ENCODE peak calls at places on chromosomes 16 and 17, in ten cellular contexts. P is effector CD4-positive, alpha-beta T cell; G is T47D; Z is RPMI7951; U is stimulated activated naive CD8-positive, alpha-beta T cell treated with anti-CD3 and anti-CD28 coated beads, Interleukin-15, amount 100 ng/mL, for 72 hours; N is BJ; E is EH; W is sciatic nerve; L is ovary; O is cardiac fibroblast. C is an unnamed sample.

GRCh38 chr16:78428193-78428592 is 328.7 kb downstream of the WWOX start:
- DNase-seq in P (no peak), G (no peak), Z (no peak), U (no peak), N (no peak), E (no peak), W (no peak), L (no peak), O (no peak), C (no peak)

GRCh38 chr16:68823401-68823800 is 19.9 kb upstream of the TANGO6 start:
- DNase-seq in P (no peak), G (no peak), Z (peak), U (no peak), N (peak), E (peak), W (no peak), L (no peak), O (peak), C (peak)

GRCh38 chr16:8863594-8864424 is 5.0 kb downstream of the CARHSP1 start:
- DNase-seq in P (no peak), G (peak), Z (no peak), U (no peak), N (no peak), E (peak), W (peak), L (no peak), O (no peak), C (no peak)

GRCh38 chr16:12296406-12296805 is 319.9 kb downstream of the SNX29 start:
- DNase-seq in P (no peak), G (no peak), Z (no peak), U (no peak), N (no peak), E (no peak), W (no peak), L (no peak), O (no peak), C (no peak)

GRCh38 chr17:73261952-73262675 is 434 bp upstream of the CPSF4L start:
- DNase-seq in P (no peak), G (peak), Z (peak), U (no peak), N (no peak), E (no peak), W (no peak), L (no peak), O (no peak), C (no peak)

GRCh38 chr16:27321013-27321960 is 7.5 kb downstream of the IL4R start:
- DNase-seq in P (no peak), G (no peak), Z (peak), U (no peak), N (no peak), E (peak), W (peak), L (no peak), O (peak), C (peak)

GRCh38 chr17:44601574-44602372 is 44.5 kb downstream of the FZD2 start:
- DNase-seq in P (no peak), G (no peak), Z (no peak), U (no peak), N (no peak), E (peak), W (no peak), L (no peak), O (no peak), C (peak)

GRCh38 chr17:58335061-58335731 is 6.6 kb upstream of the TSPOAP1 start:
- DNase-seq in P (no peak), G (no peak), Z (no peak), U (peak), N (no peak), E (no peak), W (no peak), L (no peak), O (no peak), C (no peak)

GRCh38 chr17:76142044-76143041 is 1.3 kb upstream of the FOXJ1 start:
- DNase-seq in P (no peak), G (no peak), Z (no peak), U (no peak), N (no peak), E (no peak), W (peak), L (no peak), O (no peak), C (no peak)

GRCh38 chr17:67421869-67422273 is 44.8 kb downstream of the PITPNC1 start:
- DNase-seq in P (peak), G (peak), Z (peak), U (peak), N (peak), E (peak), W (no peak), L (no peak), O (peak), C (peak)

GRCh38 chr16:48542020-48542473 is 67.9 kb downstream of the N4BP1 start:
- DNase-seq in P (no peak), G (peak), Z (peak), U (no peak), N (no peak), E (peak), W (peak), L (peak), O (peak), C (peak)

GRCh38 chr17:13589658-13590057 is 12.1 kb downstream of the HS3ST3A1 start:
- DNase-seq in P (no peak), G (peak), Z (no peak), U (no peak), N (no peak), E (no peak), W (no peak), L (no peak), O (no peak), C (peak)

GRCh38 chr16:73095142-73095791 is 47.3 kb upstream of the ZFHX3 start:
- DNase-seq in P (no peak), G (no peak), Z (no peak), U (no peak), N (no peak), E (no peak), W (no peak), L (no peak), O (peak), C (no peak)

GRCh38 chr16:30963925-30964511 is 6.5 kb downstream of the SETD1A start:
- DNase-seq in P (no peak), G (no peak), Z (no peak), U (no peak), N (no peak), E (no peak), W (no peak), L (no peak), O (no peak), C (no peak)

GRCh38 chr16:76292218-76292617 is 15.0 kb downstream of the CNTNAP4 start:
- DNase-seq in P (no peak), G (no peak), Z (no peak), U (no peak), N (no peak), E (no peak), W (no peak), L (no peak), O (no peak), C (no peak)

GRCh38 chr17:4693416-4693815 is 10.5 kb downstream of the PELP1 start:
- DNase-seq in P (no peak), G (no peak), Z (no peak), U (no peak), N (no peak), E (no peak), W (no peak), L (no peak), O (no peak), C (no peak)

GRCh38 chr17:56834380-56835258 is 668 bp downstream of the DGKE start:
- DNase-seq in P (peak), G (peak), Z (no peak), U (peak), N (no peak), E (peak), W (peak), L (peak), O (peak), C (no peak)

GRCh38 chr16:71311553-71312158 is 22.5 kb upstream of the CMTR2 start:
- DNase-seq in P (no peak), G (peak), Z (peak), U (peak), N (no peak), E (peak), W (no peak), L (peak), O (peak), C (peak)

GRCh38 chr17:73522107-73522506 is 122.1 kb downstream of the SDK2 start:
- DNase-seq in P (no peak), G (no peak), Z (no peak), U (no peak), N (no peak), E (no peak), W (no peak), L (no peak), O (no peak), C (no peak)

GRCh38 chr16:1125471-1125870 is 27.4 kb upstream of the CACNA1H start:
- DNase-seq in P (no peak), G (peak), Z (no peak), U (no peak), N (no peak), E (peak), W (no peak), L (peak), O (peak), C (peak)

GRCh38 chr16:59748531-59748930 is 1014.4 kb upstream of the GOT2 start:
- DNase-seq in P (no peak), G (no peak), Z (no peak), U (no peak), N (no peak), E (no peak), W (no peak), L (no peak), O (no peak), C (no peak)

GRCh38 chr17:49519781-49520180 is 24.7 kb downstream of the NGFR start:
- DNase-seq in P (no peak), G (no peak), Z (no peak), U (no peak), N (no peak), E (no peak), W (peak), L (no peak), O (no peak), C (no peak)

GRCh38 chr16:16884451-16884850 is 505.5 kb downstream of the NPIPA7 start:
- DNase-seq in P (no peak), G (no peak), Z (no peak), U (no peak), N (no peak), E (no peak), W (no peak), L (no peak), O (no peak), C (no peak)

GRCh38 chr17:18111330-18111971 is 2.9 kb downstream of the MYO15A start:
- DNase-seq in P (no peak), G (no peak), Z (no peak), U (no peak), N (no peak), E (no peak), W (no peak), L (no peak), O (no peak), C (no peak)

GRCh38 chr16:83438326-83438725 is 369.5 kb upstream of the HSBP1 start:
- DNase-seq in P (no peak), G (no peak), Z (no peak), U (no peak), N (no peak), E (no peak), W (no peak), L (no peak), O (peak), C (no peak)

GRCh38 chr17:12365805-12366204 is 299.9 kb upstream of the MYOCD start:
- DNase-seq in P (no peak), G (no peak), Z (no peak), U (no peak), N (no peak), E (peak), W (no peak), L (peak), O (peak), C (no peak)

GRCh38 chr17:21058098-21058893 is 15.5 kb upstream of the USP22 start:
- DNase-seq in P (no peak), G (no peak), Z (peak), U (no peak), N (no peak), E (peak), W (no peak), L (no peak), O (peak), C (peak)

GRCh38 chr16:9860876-9861275 is 321.4 kb downstream of the GRIN2A start:
- DNase-seq in P (no peak), G (no peak), Z (no peak), U (no peak), N (no peak), E (no peak), W (no peak), L (no peak), O (peak), C (no peak)

GRCh38 chr16:84806256-84806889 is 13.4 kb upstream of the CRISPLD2 start:
- DNase-seq in P (no peak), G (peak), Z (peak), U (no peak), N (peak), E (peak), W (peak), L (no peak), O (peak), C (peak)

GRCh38 chr16:84754353-84754856 is 54.6 kb downstream of the USP10 start:
- DNase-seq in P (peak), G (peak), Z (peak), U (peak), N (peak), E (peak), W (no peak), L (peak), O (peak), C (peak)

C was measured in astrocyte of the spinal cord.